ENCODE peak calls at places on chromosomes 4 and X, in nine cellular contexts. F, D, U, I, G, J, W, Z and O are unnamed samples.

GRCh38 chr4:68577590-68577989 is 1.5 kb upstream of the UGT2B17 start:
- DNase-seq in F (no peak), D (no peak), U (no peak), I (no peak), G (no peak), J (no peak), W (no peak), Z (no peak), O (no peak)

GRCh38 chrX:109774706-109775105 is 41.6 kb upstream of the ACSL4 start:
- DNase-seq in F (no peak), D (no peak), U (no peak), I (no peak), G (peak), J (peak), W (no peak), Z (no peak), O (no peak)

GRCh38 chr4:7625073-7625472 is 190.3 kb upstream of the PSAPL1 start:
- DNase-seq in F (no peak), D (no peak), U (no peak), I (no peak), G (peak), J (peak), W (no peak), Z (no peak), O (no peak)

GRCh38 chr4:119211856-119212250 is 660 bp upstream of the USP53 start:
- DNase-seq in F (no peak), D (no peak), U (no peak), I (no peak), G (no peak), J (no peak), W (no peak), Z (no peak), O (no peak)

GRCh38 chr4:41428941-41429669 is 108.9 kb upstream of the LIMCH1 start:
- DNase-seq in F (no peak), D (no peak), U (no peak), I (no peak), G (no peak), J (no peak), W (no peak), Z (no peak), O (no peak)

GRCh38 chr4:123352240-123352945 is 44.2 kb upstream of the SPRY1 start:
- DNase-seq in F (no peak), D (no peak), U (no peak), I (no peak), G (peak), J (peak), W (no peak), Z (no peak), O (no peak)

GRCh38 chrX:43500996-43501694 is 155.0 kb upstream of the MAOA start:
- DNase-seq in F (no peak), D (no peak), U (no peak), I (no peak), G (no peak), J (no peak), W (no peak), Z (peak), O (no peak)

GRCh38 chr4:24476209-24476781 is 108.1 kb downstream of the DHX15 start:
- DNase-seq in F (no peak), D (no peak), U (no peak), I (no peak), G (peak), J (peak), W (no peak), Z (peak), O (no peak)

GRCh38 chr4:159764343-159764952 is 661.6 kb downstream of the RAPGEF2 start:
- DNase-seq in F (peak), D (peak), U (no peak), I (peak), G (peak), J (no peak), W (peak), Z (peak), O (no peak)

GRCh38 chrX:599837-600715 is 30.5 kb upstream of the SHOX start:
- DNase-seq in F (peak), D (no peak), U (no peak), I (no peak), G (no peak), J (no peak), W (no peak), Z (no peak), O (no peak)

GRCh38 chr4:139329665-139330200 is 27.5 kb upstream of the NDUFC1 start:
- DNase-seq in F (no peak), D (no peak), U (no peak), I (no peak), G (no peak), J (no peak), W (no peak), Z (no peak), O (no peak)

GRCh38 chr4:10083331-10083769 is 33.2 kb downstream of the WDR1 start:
- DNase-seq in F (no peak), D (no peak), U (peak), I (no peak), G (no peak), J (no peak), W (no peak), Z (no peak), O (peak)

GRCh38 chr4:152401424-152401823 is 134.5 kb downstream of the FBXW7 start:
- DNase-seq in F (no peak), D (no peak), U (no peak), I (no peak), G (no peak), J (no peak), W (no peak), Z (no peak), O (no peak)
- TF ChIP-seq CTCF in F (peak), D (no peak), U (no peak), I (no peak), G (no peak), J (no peak), W (peak), Z (no peak), O (no peak)

DNA sequence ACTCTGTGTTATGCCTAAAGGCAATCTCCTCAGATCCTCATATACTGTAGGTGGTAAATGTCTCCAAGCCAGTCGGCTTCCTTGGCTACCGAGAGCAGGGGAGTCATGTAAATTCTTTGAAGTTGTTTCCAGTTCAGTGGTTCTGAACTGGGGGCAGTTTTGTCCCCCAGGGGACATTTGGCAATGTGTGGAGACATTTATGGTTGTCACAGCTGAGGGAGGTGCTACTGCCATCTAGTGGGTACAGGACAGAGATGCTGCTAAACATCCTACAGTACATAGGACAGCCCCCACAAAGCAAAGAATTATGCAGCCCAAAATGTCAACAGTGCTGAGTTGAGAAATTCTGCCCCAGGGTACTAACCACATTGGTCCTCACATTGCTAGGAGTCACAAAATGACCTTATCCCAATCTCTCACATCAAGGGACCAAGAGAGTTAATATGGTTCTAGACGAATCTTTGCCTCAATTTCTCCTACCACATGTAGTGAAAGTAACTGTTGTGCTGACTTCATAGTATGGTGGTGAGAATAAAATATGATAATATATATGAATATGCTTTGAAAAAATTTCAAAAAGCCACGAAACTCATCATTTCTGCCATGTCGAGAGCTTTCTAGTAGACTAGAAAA is 104.4 kb upstream of the ARHGAP24 start:
- DNase-seq in F (peak), D (peak), U (no peak), I (peak), G (peak), J (peak), W (peak), Z (peak), O (peak)
- TF ChIP-seq CTCF in F (peak), D (peak), U (peak), I (peak), G (peak), J (peak), W (peak), Z (peak), O (peak)

DNA sequence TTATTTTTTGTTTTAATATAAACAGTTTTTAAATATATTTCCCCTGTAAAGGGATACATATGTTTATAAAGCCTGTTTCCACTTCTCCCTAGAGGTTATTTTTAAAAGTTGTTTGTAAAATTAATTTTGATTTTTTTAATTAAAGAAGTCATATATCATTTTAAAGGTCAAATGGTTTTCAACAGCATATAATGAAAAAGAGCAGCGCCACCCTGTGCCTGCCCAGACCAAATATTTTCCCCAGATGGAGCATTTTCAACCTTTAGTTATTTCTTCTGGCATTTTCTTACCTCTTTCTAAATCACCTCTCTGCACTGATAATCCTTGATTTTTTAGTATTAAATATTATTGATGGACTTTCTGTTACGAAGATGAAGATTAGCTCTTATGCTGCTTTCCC is 21.0 kb downstream of the MSX1 start:
- DNase-seq in F (no peak), D (no peak), U (no peak), I (no peak), G (no peak), J (peak), W (no peak), Z (no peak), O (no peak)
- TF ChIP-seq CTCF in F (peak), D (peak), U (peak), I (no peak), G (peak), J (peak), W (peak), Z (peak), O (no peak)

GRCh38 chrX:3791449-3791848 is 78.0 kb upstream of the PRKX start:
- DNase-seq in F (no peak), D (no peak), U (no peak), I (no peak), G (no peak), J (no peak), W (no peak), Z (no peak), O (no peak)

GRCh38 chrX:3788494-3789233 is 75.2 kb upstream of the PRKX start:
- DNase-seq in F (peak), D (peak), U (no peak), I (no peak), G (no peak), J (no peak), W (no peak), Z (no peak), O (no peak)
- TF ChIP-seq CTCF in F (peak), D (no peak), U (no peak), I (no peak), G (no peak), J (no peak), W (no peak), Z (no peak), O (no peak)